ENCODE peak calls at places on chromosomes 12 and 14, in four cellular contexts. J, O, S and H are unnamed samples. For H3K27me3, the result is how much of the 10 kb centered on the place peaks cover.

GRCh38 chr12:1500095-1500801 is 94.1 kb downstream of the FBXL14 start:
- DNase-seq in J (no peak), O (no peak), S (no peak), H (no peak)

GRCh38 chr14:105477659-105478623 is 3.3 kb downstream of the CRIP2 start:
- DNase-seq in S (no peak), O (no peak), J (no peak), H (no peak)

GRCh38 chr14:69226178-69226577 is 33.8 kb upstream of the GALNT16 start:
- DNase-seq in O (no peak), S (no peak), J (no peak), H (no peak)

GRCh38 chr14:99476864-99477263 is 3.8 kb downstream of the SETD3 start:
- DNase-seq in S (no peak), O (no peak), J (no peak), H (no peak)

GRCh38 chr12:121522962-121523361 is 57.9 kb downstream of the KDM2B start:
- DNase-seq in O (no peak), S (no peak), J (no peak), H (no peak)

GRCh38 chr14:55122441-55122986 is 6.5 kb upstream of the LGALS3 start:
- DNase-seq in J (no peak), O (peak), S (peak), H (peak)

GRCh38 chr12:121241203-121241970 is 31.5 kb downstream of the P2RX4 start:
- DNase-seq in S (no peak), O (no peak), J (no peak), H (no peak)

GRCh38 chr12:117679776-117680175 is 289.0 kb downstream of the KSR2 start:
- DNase-seq in S (no peak), J (no peak), O (no peak), H (no peak)

GRCh38 chr12:122614839-122615238 is 87.8 kb downstream of the KNTC1 start:
- DNase-seq in O (no peak), J (no peak), S (no peak), H (no peak)

GRCh38 chr14:74945261-74945851 is 10.0 kb downstream of the PGF start:
- DNase-seq in S (peak), J (no peak), O (no peak), H (no peak)

GRCh38 chr12:29282452-29282851 is 98.5 kb downstream of the ERGIC2 start:
- DNase-seq in J (no peak), O (no peak), S (no peak), H (no peak)

GRCh38 chr12:12586879-12587675 is 24.4 kb upstream of the DUSP16 start:
- DNase-seq in J (no peak), S (no peak), O (no peak), H (no peak)

GRCh38 chr14:91892918-91893527 is 25.7 kb upstream of the TC2N start:
- DNase-seq in S (no peak), J (no peak), O (peak), H (no peak)

GRCh38 chr12:89707623-89707991 is 1.0 kb downstream of the ATP2B1 start:
- DNase-seq in J (no peak), S (peak), O (peak), H (peak)

GRCh38 chr14:55711171-55711811 is 131.3 kb downstream of the KTN1 start:
- DNase-seq in J (no peak), O (no peak), S (no peak), H (no peak)

GRCh38 chr12:16361142-16361783 is 13.8 kb downstream of the MGST1 start:
- DNase-seq in S (peak), O (no peak), J (no peak), H (no peak)

GRCh38 chr12:28218875-28219274 is 28.6 kb downstream of the CCDC91 start:
- DNase-seq in J (no peak), O (no peak), S (no peak), H (no peak)

GRCh38 chr12:47999816-48000215 is 4.5 kb downstream of the COL2A1 start:
- DNase-seq in O (no peak), J (no peak), S (no peak), H (no peak)

GRCh38 chr14:80475074-80475473 is 263.8 kb upstream of the DIO2 start:
- DNase-seq in S (no peak), J (no peak), O (no peak), H (no peak)

DNA sequence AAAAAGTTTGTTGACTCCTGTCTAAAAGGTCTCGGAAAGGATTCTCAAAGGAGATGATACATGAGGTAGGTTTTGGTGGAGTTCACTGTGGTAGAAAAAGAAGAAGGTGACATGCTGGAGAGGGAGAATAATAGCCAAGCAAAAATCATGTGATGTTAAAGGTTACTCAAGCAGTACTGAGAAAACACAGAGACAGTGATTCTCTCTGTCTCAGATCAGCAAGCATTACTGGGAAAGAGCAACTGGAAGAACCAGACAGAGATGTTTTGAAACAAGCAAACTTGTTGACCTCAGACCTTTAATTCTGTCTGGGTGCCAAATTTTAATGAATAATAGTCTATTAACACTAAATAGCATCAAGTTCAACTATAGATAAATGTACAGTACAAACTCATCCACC is 183.5 kb upstream of the PLEKHG7 start:
- DNase-seq in S (no peak), J (no peak), O (no peak), H (no peak)
- TF ChIP-seq CTCF in S (no peak), J (no peak), O (no peak), H (no peak)

GRCh38 chr12:6205144-6205539 is 4.9 kb downstream of the CD9 start:
- DNase-seq in O (no peak), S (no peak), J (no peak), H (no peak)
- TF ChIP-seq POLR2A in O (no peak), S (no peak), J (no peak), H (no peak)

DNA sequence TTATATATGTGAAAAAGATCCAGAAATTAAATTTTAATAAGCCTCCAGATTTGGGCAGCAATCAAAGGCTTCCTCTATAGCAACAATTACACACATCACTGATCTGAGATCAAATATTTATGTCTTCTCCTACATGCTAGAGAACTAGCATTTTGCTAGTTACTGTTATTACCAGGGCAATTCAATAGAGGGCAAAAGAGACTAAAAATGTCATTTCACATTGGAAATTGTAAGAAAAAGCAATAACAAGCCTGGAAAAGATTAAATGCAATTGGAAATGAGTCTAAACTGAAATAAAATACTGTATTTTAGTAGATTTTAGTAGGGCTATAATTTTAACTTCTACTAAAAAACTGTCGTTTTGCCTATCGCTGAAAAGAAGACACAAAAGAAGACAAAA is 32.6 kb upstream of the ANO6 start:
- DNase-seq in O (peak), S (no peak), J (no peak), H (no peak)
- H3K27me3 ChIP-seq in O (under half), S (under half), J (under half), H (under half)

GRCh38 chr14:29489911-29490310 is 437.7 kb downstream of the PRKD1 start:
- DNase-seq in J (no peak), O (no peak), S (no peak), H (no peak)

GRCh38 chr14:29486132-29486531 is 441.5 kb downstream of the PRKD1 start:
- DNase-seq in J (no peak), S (no peak), O (no peak), H (no peak)
- TF ChIP-seq CTCF in J (no peak), S (no peak), O (no peak), H (no peak)

GRCh38 chr12:111368291-111368683 is 608 bp downstream of the PHETA1 start:
- DNase-seq in S (peak), J (no peak), O (no peak), H (peak)

GRCh38 chr12:111369496-111370220 is 763 bp upstream of the PHETA1 start:
- DNase-seq in S (no peak), O (no peak), J (no peak), H (no peak)

GRCh38 chr12:111366583-111366982 is 2.3 kb downstream of the PHETA1 start:
- DNase-seq in S (no peak), J (no peak), O (no peak), H (no peak)

GRCh38 chr12:111367661-111368221 is 1.2 kb downstream of the PHETA1 start:
- DNase-seq in J (no peak), S (peak), O (peak), H (no peak)

DNA sequence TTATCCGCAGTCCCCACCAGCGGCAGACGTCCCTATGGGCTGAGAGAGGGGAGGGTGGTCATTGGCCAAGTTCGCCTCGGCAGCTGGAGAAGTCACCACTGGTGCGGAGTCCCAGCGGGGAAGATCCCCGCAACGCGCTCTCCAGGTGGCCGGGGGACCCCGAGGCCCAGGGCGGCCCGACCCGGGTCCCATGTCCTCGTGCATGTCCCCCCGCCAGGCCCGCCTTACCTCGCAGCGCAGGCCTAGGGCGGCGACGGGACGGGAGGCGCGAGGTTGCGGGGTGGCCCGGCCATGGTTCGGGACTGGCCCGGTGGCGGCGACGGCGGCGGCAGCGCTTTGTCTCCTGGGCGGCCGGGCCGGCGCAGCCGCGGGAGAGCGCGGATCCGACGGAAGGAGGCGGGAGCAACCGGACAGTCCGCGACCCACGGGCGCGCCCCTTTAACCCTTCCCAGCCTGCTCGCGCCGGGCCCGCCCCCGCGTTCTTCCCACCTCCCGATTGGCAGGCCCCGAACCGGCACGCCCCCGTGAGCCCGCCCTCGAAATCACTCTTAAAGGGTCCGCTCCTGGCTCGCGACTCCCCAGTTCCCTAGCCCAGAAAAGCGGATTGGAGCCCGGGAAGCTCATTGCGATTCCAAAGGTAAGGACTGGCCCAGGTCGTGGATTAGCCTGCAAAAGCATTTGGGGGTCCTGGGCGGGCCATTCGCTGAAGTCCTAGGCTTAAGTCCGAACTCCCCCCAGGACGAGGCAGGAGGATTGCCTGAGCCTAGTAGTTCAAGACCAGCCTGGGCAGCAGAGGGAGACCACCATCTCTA is at the start of gene PHETA1:
- DNase-seq in S (peak), O (peak), J (peak), H (peak)
- TF ChIP-seq POLR2A in S (peak), O (no peak), J (no peak), H (peak)

GRCh38 chr14:93788557-93789365 is 476 bp upstream of the PRIMA1 start:
- DNase-seq in J (no peak), O (no peak), S (no peak), H (no peak)

GRCh38 chr14:93788307-93788556 is at the start of gene PRIMA1:
- DNase-seq in O (no peak), J (no peak), S (no peak), H (no peak)

GRCh38 chr14:93790966-93791365 is 2.7 kb upstream of the PRIMA1 start:
- DNase-seq in J (no peak), O (no peak), S (no peak), H (no peak)

GRCh38 chr14:93787465-93788306 is 599 bp downstream of the PRIMA1 start:
- DNase-seq in O (no peak), J (no peak), S (no peak), H (peak)

DNA sequence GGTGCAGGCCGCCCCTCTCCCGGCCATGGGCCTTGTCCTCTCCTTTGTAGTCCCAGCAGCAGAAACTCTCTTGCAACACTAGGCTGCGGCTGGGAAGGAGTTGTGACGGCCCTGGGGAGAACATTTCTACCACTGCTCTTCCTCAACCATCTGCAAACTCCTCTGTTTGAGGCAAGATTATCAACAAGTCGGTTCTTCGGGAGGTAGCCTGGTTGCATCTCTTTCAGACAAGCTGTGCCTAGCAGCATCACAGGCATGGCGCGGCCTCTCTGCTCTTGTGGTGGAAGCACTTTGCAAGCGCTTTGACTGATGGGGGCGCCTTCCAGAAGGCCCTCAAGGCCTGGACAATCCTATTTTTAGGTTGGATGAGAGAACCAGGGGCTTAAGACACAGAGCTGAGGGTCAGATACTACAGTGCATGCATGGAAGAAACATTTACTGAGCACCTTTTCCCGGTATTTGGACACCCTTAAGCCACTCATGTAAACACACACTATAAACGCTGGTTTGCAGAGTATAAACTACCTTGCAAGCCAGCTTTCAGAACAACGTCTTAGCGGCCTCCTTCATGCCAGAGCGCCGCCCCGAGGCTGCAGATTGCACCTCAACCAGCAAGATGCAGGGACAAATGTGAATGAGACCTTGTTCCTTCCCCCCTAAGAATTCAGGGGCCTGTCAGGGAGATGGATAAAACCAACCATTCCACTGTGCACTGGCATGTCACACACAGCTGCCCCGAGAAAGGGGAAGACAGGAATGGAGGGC is 1.3 kb upstream of the PRIMA1 start:
- DNase-seq in O (no peak), J (no peak), S (no peak), H (no peak)
- H3K27me3 ChIP-seq in O (under half), J (under half), S (under half), H (under half)

GRCh38 chr12:92735131-92735721 is 32.4 kb downstream of the PLEKHG7 start:
- DNase-seq in J (no peak), S (no peak), O (no peak), H (no peak)
- TF ChIP-seq CTCF in J (no peak), S (peak), O (no peak), H (no peak)

DNA sequence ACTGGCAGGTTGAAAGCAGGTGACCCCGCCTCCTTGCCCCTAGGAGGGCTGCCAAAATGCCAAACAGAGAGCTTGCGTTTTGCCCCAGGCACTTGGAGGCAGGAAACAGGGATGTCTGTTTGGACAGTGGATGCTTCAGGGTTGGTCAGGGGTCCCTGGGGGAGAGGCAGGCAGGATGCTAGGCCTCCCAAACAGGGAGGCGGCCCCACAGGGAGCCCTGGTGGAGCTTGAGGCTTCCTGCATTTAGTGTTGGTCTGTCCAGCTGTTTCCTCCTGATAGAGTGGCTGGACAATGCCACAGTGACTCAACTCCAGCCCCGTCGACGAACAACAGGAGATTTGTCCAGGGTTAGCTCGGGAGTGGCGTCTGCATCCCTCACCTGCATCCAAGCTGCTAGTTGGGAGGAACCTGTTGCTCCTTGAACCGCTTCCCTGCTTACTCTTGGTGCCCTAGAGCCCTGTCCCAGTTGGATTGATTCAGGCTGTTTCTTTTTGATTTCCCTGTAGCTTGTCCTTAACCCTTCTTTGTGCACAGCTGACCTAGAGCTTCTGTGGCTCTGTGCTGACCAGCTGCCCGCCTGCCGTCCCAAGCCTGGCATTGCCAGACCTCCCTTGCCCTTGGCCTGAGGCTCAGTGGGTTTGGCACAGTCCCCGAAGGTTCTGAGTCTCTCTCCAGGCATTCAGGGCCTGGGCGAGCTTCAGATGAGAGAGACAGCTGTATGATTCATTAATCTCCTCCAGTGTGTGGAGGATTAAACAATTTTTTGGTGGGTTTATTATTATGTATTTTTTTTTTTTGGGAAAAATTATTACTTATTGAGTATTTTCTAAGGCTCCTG is 45.9 kb downstream of the TSPAN9 start:
- DNase-seq in J (no peak), S (no peak), O (no peak), H (no peak)
- TF ChIP-seq POLR2A in J (no peak), S (no peak), O (no peak), H (no peak)